ENCODE peak calls at places on chromosomes 4 and X, in five cellular contexts. Z, P, K, X and A are unnamed samples.

GRCh38 chrX:10813761-10814160 is 193.4 kb upstream of the MID1 start:
- DNase-seq in P (no peak), K (no peak), Z (no peak), X (no peak), A (no peak)

GRCh38 chr4:24642941-24643628 is 58.7 kb upstream of the DHX15 start:
- DNase-seq in P (no peak), X (peak), K (peak), Z (peak), A (no peak)

GRCh38 chrX:71111141-71111843 is at the start of gene IL2RG:
- DNase-seq in P (no peak), Z (no peak), K (no peak), X (no peak), A (no peak)

GRCh38 chr4:110411599-110412011 is 64.3 kb upstream of the ENPEP start:
- DNase-seq in Z (no peak), P (peak), X (no peak), K (no peak), A (no peak)

GRCh38 chrX:113873056-113873455 is 710.8 kb upstream of the HTR2C start:
- DNase-seq in X (no peak), K (no peak), Z (no peak), P (no peak), A (no peak)

GRCh38 chr4:39910064-39910463 is 67.6 kb downstream of the PDS5A start:
- DNase-seq in K (no peak), P (no peak), X (no peak), Z (no peak), A (no peak)

GRCh38 chrX:17465201-17465600 is 90.2 kb downstream of the NHS start:
- DNase-seq in K (no peak), Z (peak), X (peak), P (no peak), A (no peak)

GRCh38 chrX:108271397-108271787 is 166.8 kb downstream of the COL4A6 start:
- DNase-seq in X (no peak), K (no peak), Z (no peak), P (no peak), A (no peak)

GRCh38 chr4:15322016-15322415 is 105.8 kb upstream of the C1QTNF7 start:
- DNase-seq in P (no peak), K (no peak), X (no peak), Z (no peak), A (no peak)

GRCh38 chr4:183455431-183456145 is 11.2 kb downstream of the CDKN2AIP start:
- DNase-seq in P (no peak), K (no peak), Z (peak), X (peak), A (no peak)

GRCh38 chr4:26787461-26788340 is 72.9 kb upstream of the STIM2 start:
- DNase-seq in K (peak), Z (peak), P (no peak), X (peak), A (no peak)

GRCh38 chrX:150587585-150588503 is 19.4 kb downstream of the MTM1 start:
- DNase-seq in X (peak), K (peak), Z (no peak), P (peak), A (peak)

GRCh38 chrX:101619336-101619735 is 1.5 kb upstream of the ARMCX6 start:
- DNase-seq in K (no peak), Z (no peak), X (no peak), P (no peak), A (peak)

GRCh38 chrX:11097920-11098319 is 13.2 kb upstream of the HCCS start:
- DNase-seq in Z (no peak), P (no peak), X (no peak), K (no peak), A (no peak)

GRCh38 chr4:21248336-21248735 is 548.1 kb downstream of the PACRGL start:
- DNase-seq in P (no peak), Z (no peak), X (no peak), K (no peak), A (no peak)

GRCh38 chrX:45623266-45623665 is 422.6 kb upstream of the DIPK2B start:
- DNase-seq in Z (peak), X (peak), K (peak), P (no peak), A (no peak)

GRCh38 chrX:39152106-39152649 is 350.9 kb downstream of the MID1IP1 start:
- DNase-seq in P (peak), Z (no peak), K (peak), X (peak), A (peak)

GRCh38 chrX:24955372-24955771 is 60.4 kb downstream of the ARX start:
- DNase-seq in Z (no peak), X (no peak), K (no peak), P (no peak), A (no peak)

GRCh38 chrX:3527166-3527565 is 180.7 kb upstream of the MXRA5 start:
- DNase-seq in X (no peak), Z (peak), K (no peak), P (no peak), A (no peak)

GRCh38 chr4:41326776-41327175 is 70.0 kb downstream of the UCHL1 start:
- DNase-seq in Z (no peak), P (no peak), X (no peak), K (no peak), A (no peak)

GRCh38 chr4:2219233-2219760 is 22.6 kb downstream of the HAUS3 start:
- DNase-seq in P (no peak), Z (no peak), X (no peak), K (no peak), A (no peak)

GRCh38 chr4:100106982-100107381 is 83.3 kb downstream of the DDIT4L start:
- DNase-seq in X (no peak), K (no peak), Z (no peak), P (no peak), A (no peak)

GRCh38 chr4:8472166-8472688 is 31.6 kb downstream of the TRMT44 start:
- DNase-seq in X (peak), Z (no peak), K (no peak), P (no peak), A (no peak)

GRCh38 chrX:123917069-123917468 is 44.4 kb upstream of the STAG2 start:
- DNase-seq in Z (no peak), P (no peak), X (peak), K (no peak), A (no peak)

GRCh38 chr4:134024251-134024650 is 177.3 kb downstream of the PABPC4L start:
- DNase-seq in Z (peak), K (peak), X (no peak), P (peak), A (no peak)

GRCh38 chr4:113607998-113608397 is 153.5 kb downstream of the CAMK2D start:
- DNase-seq in K (no peak), Z (no peak), X (no peak), P (no peak), A (no peak)

GRCh38 chr4:173317003-173317402 is 17.2 kb downstream of the HMGB2 start:
- DNase-seq in Z (no peak), P (peak), K (peak), X (no peak), A (peak)

GRCh38 chrX:154546354-154547244 is at the start of gene G6PD:
- DNase-seq in P (peak), Z (no peak), X (peak), K (peak), A (peak)

GRCh38 chr4:95294291-95294690 is 254.5 kb downstream of the UNC5C start:
- DNase-seq in K (no peak), Z (no peak), X (no peak), P (no peak), A (no peak)

GRCh38 chrX:101385795-101386541 is at the start of gene BTK:
- DNase-seq in X (no peak), K (no peak), Z (no peak), P (no peak), A (no peak)

GRCh38 chrX:41137589-41137988 is 52.3 kb downstream of the USP9X start:
- DNase-seq in X (no peak), Z (no peak), P (no peak), K (no peak), A (no peak)

GRCh38 chr4:83639849-83640493 is 104.1 kb downstream of the GPAT3 start:
- DNase-seq in K (peak), Z (peak), P (peak), X (peak), A (no peak)

GRCh38 chrX:40173662-40174593 is 76.2 kb upstream of the BCOR start:
- DNase-seq in K (no peak), P (peak), X (peak), Z (peak), A (no peak)

GRCh38 chrX:76920621-76921020 is 493.1 kb downstream of the MAGEE1 start:
- DNase-seq in P (no peak), X (no peak), Z (no peak), K (no peak), A (no peak)

GRCh38 chrX:129316461-129316860 is 206.8 kb downstream of the SMARCA1 start:
- DNase-seq in Z (no peak), K (no peak), P (no peak), X (no peak), A (no peak)

GRCh38 chrX:129323115-129323514 is 200.2 kb downstream of the SMARCA1 start:
- DNase-seq in P (no peak), X (no peak), Z (no peak), K (no peak), A (no peak)

GRCh38 chrX:129318375-129318774 is 204.9 kb downstream of the SMARCA1 start:
- DNase-seq in Z (peak), P (peak), X (peak), K (peak), A (no peak)
- TF ChIP-seq CTCF in Z (peak), P (no peak), X (no peak), K (peak), A (no peak)

GRCh38 chr4:48947731-48948130 is 38.3 kb upstream of the CWH43 start:
- DNase-seq in K (no peak), X (no peak), Z (no peak), P (no peak), A (no peak)
- TF ChIP-seq CTCF in K (no peak), X (no peak), Z (peak), P (no peak), A (no peak)

GRCh38 chrX:1118572-1119199 is 93.8 kb downstream of the CRLF2 start:
- DNase-seq in P (no peak), Z (no peak), X (peak), K (no peak), A (no peak)
- TF ChIP-seq CTCF in P (no peak), Z (no peak), X (no peak), K (no peak), A (no peak)

DNA sequence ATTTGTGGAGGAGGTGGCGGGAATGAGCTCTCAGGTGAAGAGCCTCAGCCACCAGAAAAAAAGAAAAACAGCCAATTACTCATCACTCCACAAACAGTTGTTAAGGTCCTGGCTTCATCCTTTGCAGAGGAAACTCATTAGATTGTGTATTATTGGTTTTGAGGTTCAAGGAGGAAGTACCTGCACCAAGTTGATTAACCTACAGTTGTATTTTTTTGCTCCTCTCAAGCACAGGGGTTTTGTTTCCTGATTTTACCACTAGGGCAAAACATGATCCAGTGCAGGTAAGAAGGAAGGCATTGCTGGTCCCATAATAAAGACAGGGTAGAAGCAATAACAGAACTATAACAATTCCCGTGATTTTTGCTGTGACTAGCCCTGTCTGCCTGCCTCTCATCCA is 84.0 kb upstream of the QRFPR start:
- DNase-seq in Z (no peak), X (no peak), K (no peak), P (no peak), A (no peak)
- TF ChIP-seq CTCF in Z (no peak), X (no peak), K (no peak), P (no peak), A (no peak)

DNA sequence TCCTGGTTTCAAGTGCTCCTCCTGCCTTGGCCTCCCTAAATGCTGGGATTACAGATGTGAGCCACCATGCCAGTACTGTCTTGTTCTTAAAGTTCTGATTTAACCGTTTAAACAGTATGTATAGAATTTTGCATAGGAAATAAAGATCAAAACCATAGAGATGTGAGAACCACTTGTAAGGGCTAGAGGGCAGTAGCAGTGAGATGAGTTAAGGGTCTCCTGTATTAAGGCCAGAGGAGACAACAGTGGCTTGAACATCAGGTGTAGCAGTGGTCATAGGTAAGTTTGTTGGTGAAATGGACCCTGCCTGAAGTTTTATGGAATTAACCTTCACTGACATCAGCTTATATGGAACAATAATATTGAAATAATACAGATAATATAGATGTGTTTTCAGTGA is 155.7 kb downstream of the SLC4A4 start:
- DNase-seq in P (no peak), Z (no peak), K (peak), X (no peak), A (no peak)
- TF ChIP-seq CTCF in P (no peak), Z (no peak), K (no peak), X (no peak), A (no peak)

GRCh38 chr4:78145622-78146021 is 88.5 kb downstream of the FRAS1 start:
- DNase-seq in K (no peak), X (no peak), P (no peak), Z (no peak), A (no peak)
- TF ChIP-seq CTCF in K (no peak), X (no peak), P (no peak), Z (no peak), A (no peak)